ENCODE peak calls at places on chromosomes 11 and 22, in eight cellular contexts. J, Y, M, T, F, Q, O and H are unnamed samples.

GRCh38 chr11:1532606-1533341 is 39.3 kb downstream of the DUSP8 start:
- DNase-seq in J (no peak), Y (no peak), M (no peak), T (no peak), F (no peak), Q (no peak), O (no peak), H (no peak)

GRCh38 chr22:49583341-49583740 is 244.3 kb downstream of the BRD1 start:
- DNase-seq in J (no peak), Y (no peak), M (no peak), T (no peak), F (no peak), Q (no peak), O (no peak), H (no peak)

GRCh38 chr11:103257360-103257759 is 148.1 kb downstream of the DYNC2H1 start:
- DNase-seq in J (peak), Y (peak), M (no peak), T (peak), F (no peak), Q (no peak), O (no peak), H (no peak)

GRCh38 chr22:50581950-50582561 is 593 bp downstream of the CHKB start:
- DNase-seq in J (no peak), Y (peak), M (no peak), T (no peak), F (no peak), Q (no peak), O (no peak), H (peak)

GRCh38 chr22:26398741-26399153 is 30.3 kb upstream of the ASPHD2 start:
- DNase-seq in J (peak), Y (peak), M (no peak), T (peak), F (peak), Q (no peak), O (peak), H (peak)

GRCh38 chr11:4936745-4937144 is 10.7 kb downstream of the OR51A4 start:
- DNase-seq in J (no peak), Y (no peak), M (no peak), T (no peak), F (no peak), Q (no peak), O (no peak), H (no peak)

GRCh38 chr11:16193897-16194381 is 162.4 kb downstream of the SOX6 start:
- DNase-seq in J (no peak), Y (no peak), M (no peak), T (no peak), F (no peak), Q (no peak), O (no peak), H (no peak)

GRCh38 chr22:49258107-49259010 is 569.3 kb downstream of the BRD1 start:
- DNase-seq in J (no peak), Y (no peak), M (no peak), T (no peak), F (no peak), Q (no peak), O (peak), H (no peak)

GRCh38 chr11:126363706-126364245 is 8.3 kb downstream of the ST3GAL4 start:
- DNase-seq in J (no peak), Y (no peak), M (peak), T (no peak), F (no peak), Q (no peak), O (no peak), H (no peak)

GRCh38 chr11:125402436-125402835 is 93.6 kb downstream of the FEZ1 start:
- DNase-seq in J (peak), Y (peak), M (peak), T (peak), F (no peak), Q (no peak), O (no peak), H (no peak)

GRCh38 chr11:34809191-34810106 is 106.7 kb downstream of the APIP start:
- DNase-seq in J (no peak), Y (no peak), M (no peak), T (no peak), F (no peak), Q (no peak), O (no peak), H (no peak)

GRCh38 chr11:92443109-92443508 is 218.5 kb downstream of the FAT3 start:
- DNase-seq in J (no peak), Y (no peak), M (no peak), T (no peak), F (no peak), Q (no peak), O (no peak), H (no peak)